ENCODE peak calls at places on chromosomes 13 and 19, in four cellular contexts. T, A, F and Z are unnamed samples.

GRCh38 chr13:44078806-44079378 is 199.2 kb downstream of the LACC1 start:
- DNase-seq in T (no peak), A (no peak), F (no peak), Z (no peak)

GRCh38 chr13:99985243-99985874 is 3.8 kb downstream of the ZIC2 start:
- DNase-seq in T (no peak), A (no peak), F (no peak), Z (no peak)

GRCh38 chr19:9046694-9047093 is 36.5 kb upstream of the MUC16 start:
- DNase-seq in T (no peak), A (no peak), F (no peak), Z (no peak)

GRCh38 chr19:51219307-51219706 is 5.6 kb upstream of the CD33 start:
- DNase-seq in T (no peak), A (no peak), F (no peak), Z (no peak)

GRCh38 chr19:9065457-9066014 is 21.3 kb upstream of the OR1M1 start:
- DNase-seq in T (no peak), A (no peak), F (no peak), Z (no peak)

GRCh38 chr13:37364024-37364423 is 234.5 kb downstream of the POSTN start:
- DNase-seq in T (peak; percentile 45), A (no peak), F (no peak), Z (no peak)

GRCh38 chr19:49949735-49950589 is 11.0 kb downstream of the SIGLEC11 start:
- DNase-seq in T (no peak), A (no peak), F (no peak), Z (no peak)

GRCh38 chr19:46967578-46968018 is 52.0 kb upstream of the NPAS1 start:
- DNase-seq in T (no peak), A (no peak), F (peak; percentile 75), Z (no peak)

GRCh38 chr19:40549007-40549708 is 27.5 kb upstream of the SHKBP1 start:
- DNase-seq in T (peak; percentile 55), A (no peak), F (peak; percentile 72), Z (peak; percentile 67)

GRCh38 chr19:10009269-10009665 is 1.0 kb downstream of the COL5A3 start:
- DNase-seq in T (peak; percentile 70), A (no peak), F (peak; percentile 28), Z (peak; percentile 43)

GRCh38 chr13:109745060-109745459 is 41.3 kb downstream of the IRS2 start:
- DNase-seq in T (no peak), A (no peak), F (no peak), Z (no peak)

GRCh38 chr13:109744512-109745051 is 41.8 kb downstream of the IRS2 start:
- DNase-seq in T (peak; percentile 57), A (peak; percentile 22), F (no peak), Z (peak; percentile 72)

GRCh38 chr13:109745702-109746101 is 40.7 kb downstream of the IRS2 start:
- DNase-seq in T (no peak), A (no peak), F (no peak), Z (no peak)

GRCh38 chr13:109741966-109742365 is 44.4 kb downstream of the IRS2 start:
- DNase-seq in T (no peak), A (no peak), F (no peak), Z (no peak)

DNA sequence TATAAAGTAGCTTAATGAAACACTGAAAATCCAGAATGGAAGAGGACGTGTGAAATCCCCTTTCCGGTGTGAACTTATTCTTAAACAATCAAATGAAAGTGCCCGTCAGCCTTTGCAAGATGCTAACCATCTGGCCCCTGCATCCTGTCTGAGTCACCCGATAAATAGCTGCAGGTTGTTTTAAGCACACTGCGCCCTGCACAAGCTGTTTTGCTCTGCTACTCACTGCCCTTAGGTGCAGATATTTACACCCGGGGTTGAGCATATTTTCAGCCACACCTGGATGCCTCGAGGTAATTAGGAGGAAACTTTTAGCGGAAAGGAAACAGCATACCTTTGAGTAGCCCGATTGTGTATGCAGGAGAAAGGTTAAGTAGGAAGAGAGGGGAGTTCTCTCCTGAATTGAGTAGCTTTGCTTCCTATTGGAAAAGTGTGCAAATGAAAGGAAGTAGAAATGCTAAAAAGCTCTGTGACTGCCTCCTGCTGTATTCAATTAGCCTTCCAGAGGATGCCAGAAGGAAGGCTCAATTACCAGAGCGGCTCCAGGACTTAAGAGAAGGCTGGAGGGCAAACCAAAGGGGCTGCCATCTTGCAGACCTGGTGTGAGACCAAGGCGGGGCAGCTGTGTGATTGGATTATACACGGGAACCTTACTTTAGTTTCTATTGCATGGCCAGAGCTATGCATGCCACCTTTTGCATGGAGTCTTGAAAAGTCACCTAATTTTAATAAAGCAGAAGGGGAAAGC is 42.5 kb downstream of the IRS2 start:
- DNase-seq in T (peak; percentile 79), A (no peak), F (no peak), Z (peak; percentile 89)
- TF ChIP-seq CTCF in T (peak; percentile 14), A (peak; percentile 10), F (no peak), Z (peak; percentile 4)

GRCh38 chr19:2517881-2518601 is 42.1 kb downstream of the GADD45B start:
- DNase-seq in T (peak; percentile 84), A (no peak), F (no peak), Z (no peak)
- TF ChIP-seq CTCF in T (no peak), A (no peak), F (no peak), Z (no peak)

DNA sequence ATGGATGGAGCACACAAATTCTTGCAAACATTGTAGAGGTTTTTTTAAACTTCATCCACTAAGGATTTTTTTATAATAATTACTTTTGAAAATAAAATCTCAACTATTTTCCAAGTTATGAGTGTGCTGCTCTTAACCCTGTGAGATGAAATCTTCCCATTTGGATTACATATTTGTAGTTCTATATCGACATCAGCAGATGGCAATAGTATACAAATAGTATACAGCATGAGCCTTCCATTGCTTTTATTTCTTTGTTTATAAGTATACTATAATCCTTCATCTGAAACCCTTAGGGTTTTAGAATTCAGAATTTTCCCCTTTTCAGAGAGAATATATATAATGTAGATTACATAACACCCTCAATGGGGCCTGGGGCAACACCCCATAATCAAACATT is 70.5 kb downstream of the GJA3 start:
- DNase-seq in T (no peak), A (no peak), F (no peak), Z (no peak)
- TF ChIP-seq CTCF in T (no peak), A (no peak), F (no peak), Z (peak; percentile 18)

DNA sequence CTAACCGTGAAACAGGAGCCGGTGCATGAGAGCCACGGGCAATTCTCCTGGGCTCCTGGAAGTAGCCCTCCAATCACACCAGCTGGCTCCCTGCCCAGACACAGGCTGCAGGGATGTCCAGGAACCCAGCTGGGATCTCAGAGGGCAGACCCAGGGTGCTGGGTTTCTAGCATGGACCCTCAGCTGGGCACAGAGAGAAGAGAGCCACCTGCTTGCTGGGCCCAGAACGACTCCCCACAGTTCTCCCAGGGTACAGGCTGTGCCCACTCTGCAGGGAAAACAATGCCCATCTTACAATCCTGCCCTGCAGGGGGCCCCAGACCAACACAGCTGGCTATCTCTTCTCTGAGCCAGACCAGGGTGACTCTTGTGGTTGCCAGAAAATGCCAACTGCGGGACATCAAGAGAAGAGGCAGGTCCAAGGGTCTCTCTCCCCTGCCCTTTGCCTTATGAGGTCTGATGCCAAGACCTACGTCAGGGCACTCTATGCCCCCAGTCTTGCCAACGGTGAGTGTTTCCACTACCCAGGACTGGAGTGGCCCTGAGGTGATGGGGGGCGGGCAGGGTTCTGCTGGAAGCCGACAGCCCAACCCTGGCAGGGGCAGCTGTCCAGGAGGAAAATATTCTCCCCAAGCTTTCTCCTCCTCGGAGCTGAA is 64.6 kb downstream of the CEBPG start:
- DNase-seq in T (peak; percentile 22), A (no peak), F (no peak), Z (no peak)
- TF ChIP-seq CTCF in T (no peak), A (no peak), F (no peak), Z (no peak)

GRCh38 chr19:6648141-6648715 is 21.7 kb downstream of the TNFSF14 start:
- DNase-seq in T (no peak), A (no peak), F (no peak), Z (no peak)

GRCh38 chr19:6639439-6639838 is 30.5 kb downstream of the TNFSF14 start:
- DNase-seq in T (peak; percentile 7), A (no peak), F (no peak), Z (no peak)

GRCh38 chr19:6649189-6649588 is 20.8 kb downstream of the TNFSF14 start:
- DNase-seq in T (no peak), A (no peak), F (no peak), Z (no peak)

GRCh38 chr19:6644796-6645195 is 25.2 kb downstream of the TNFSF14 start:
- DNase-seq in T (no peak), A (no peak), F (no peak), Z (no peak)
- TF ChIP-seq CTCF in T (no peak), A (no peak), F (no peak), Z (no peak)